ENCODE peak calls at places on chromosomes 2 and 18, in ten cellular contexts. One of them, this sample, is unnamed.

GRCh38 chr2:173997269-173997668 is 32.1 kb upstream of the SP3 start:
- DNase-seq in SJSA1: no peak
- DNase-seq in astrocyte of the spinal cord: no peak
- DNase-seq in A549: no peak
- DNase-seq in CD8-positive, alpha-beta memory T cell: no peak
- DNase-seq in left ventricle myocardium inferior: peak; percentile 80
- DNase-seq in AG09309: no peak
- DNase-seq in skeletal muscle cell: no peak
- DNase-seq in sigmoid colon: peak; percentile 96
- DNase-seq in adipocyte: no peak
- DNase-seq in this sample: no peak

GRCh38 chr2:129753261-129753660 is 226.2 kb upstream of the RAB6C start:
- DNase-seq in astrocyte of the spinal cord: no peak
- DNase-seq in sigmoid colon: no peak
- DNase-seq in A549: no peak
- DNase-seq in skeletal muscle cell: no peak
- DNase-seq in SJSA1: no peak
- DNase-seq in left ventricle myocardium inferior: no peak
- DNase-seq in AG09309: no peak
- DNase-seq in adipocyte: no peak
- DNase-seq in CD8-positive, alpha-beta memory T cell: no peak
- DNase-seq in this sample: no peak

GRCh38 chr2:30218814-30219213 is 12.5 kb upstream of the LBH start:
- DNase-seq in CD8-positive, alpha-beta memory T cell: no peak
- DNase-seq in astrocyte of the spinal cord: no peak
- DNase-seq in skeletal muscle cell: no peak
- DNase-seq in AG09309: no peak
- DNase-seq in A549: no peak
- DNase-seq in adipocyte: no peak
- DNase-seq in left ventricle myocardium inferior: no peak
- DNase-seq in SJSA1: no peak
- DNase-seq in sigmoid colon: no peak
- DNase-seq in this sample: no peak

GRCh38 chr2:180618570-180618969 is 361.8 kb upstream of the UBE2E3 start:
- DNase-seq in AG09309: no peak
- DNase-seq in CD8-positive, alpha-beta memory T cell: no peak
- DNase-seq in A549: no peak
- DNase-seq in left ventricle myocardium inferior: no peak
- DNase-seq in skeletal muscle cell: peak; percentile 59
- DNase-seq in adipocyte: no peak
- DNase-seq in astrocyte of the spinal cord: peak; percentile 55
- DNase-seq in SJSA1: no peak
- DNase-seq in sigmoid colon: no peak
- DNase-seq in this sample: no peak

GRCh38 chr2:202121532-202122166 is 48.6 kb downstream of the KIAA2012 start:
- DNase-seq in skeletal muscle cell: no peak
- DNase-seq in A549: no peak
- DNase-seq in sigmoid colon: no peak
- DNase-seq in adipocyte: no peak
- DNase-seq in CD8-positive, alpha-beta memory T cell: no peak
- DNase-seq in SJSA1: no peak
- DNase-seq in left ventricle myocardium inferior: peak; percentile 23
- DNase-seq in astrocyte of the spinal cord: no peak
- DNase-seq in AG09309: no peak
- DNase-seq in this sample: no peak

GRCh38 chr18:29154758-29155725 is 978.1 kb upstream of the CDH2 start:
- DNase-seq in astrocyte of the spinal cord: peak; percentile 88
- DNase-seq in CD8-positive, alpha-beta memory T cell: no peak
- DNase-seq in left ventricle myocardium inferior: no peak
- DNase-seq in skeletal muscle cell: peak; percentile 92
- DNase-seq in SJSA1: peak; percentile 79
- DNase-seq in adipocyte: peak; percentile 76
- DNase-seq in A549: no peak
- DNase-seq in sigmoid colon: no peak
- DNase-seq in AG09309: peak; percentile 95
- DNase-seq in this sample: no peak

GRCh38 chr18:2459886-2460285 is 111.4 kb downstream of the METTL4 start:
- DNase-seq in CD8-positive, alpha-beta memory T cell: no peak
- DNase-seq in skeletal muscle cell: peak; percentile 1
- DNase-seq in SJSA1: no peak
- DNase-seq in A549: no peak
- DNase-seq in sigmoid colon: no peak
- DNase-seq in adipocyte: no peak
- DNase-seq in left ventricle myocardium inferior: no peak
- DNase-seq in AG09309: no peak
- DNase-seq in astrocyte of the spinal cord: peak; percentile 35
- DNase-seq in this sample: no peak

GRCh38 chr18:45755936-45756335 is 32.0 kb downstream of the SLC14A1 start:
- DNase-seq in A549: no peak
- DNase-seq in CD8-positive, alpha-beta memory T cell: no peak
- DNase-seq in sigmoid colon: no peak
- DNase-seq in left ventricle myocardium inferior: no peak
- DNase-seq in SJSA1: peak; percentile 74
- DNase-seq in AG09309: no peak
- DNase-seq in adipocyte: peak; percentile 54
- DNase-seq in skeletal muscle cell: peak; percentile 49
- DNase-seq in astrocyte of the spinal cord: peak; percentile 87
- DNase-seq in this sample: peak; percentile 70

GRCh38 chr2:6074303-6074702 is 382.1 kb downstream of the SOX11 start:
- DNase-seq in skeletal muscle cell: no peak
- DNase-seq in left ventricle myocardium inferior: no peak
- DNase-seq in astrocyte of the spinal cord: no peak
- DNase-seq in A549: no peak
- DNase-seq in AG09309: no peak
- DNase-seq in SJSA1: no peak
- DNase-seq in adipocyte: no peak
- DNase-seq in CD8-positive, alpha-beta memory T cell: no peak
- DNase-seq in sigmoid colon: no peak
- DNase-seq in this sample: no peak

GRCh38 chr2:235333076-235333475 is 160.8 kb upstream of the AGAP1 start:
- DNase-seq in skeletal muscle cell: peak; percentile 42
- DNase-seq in AG09309: no peak
- DNase-seq in CD8-positive, alpha-beta memory T cell: no peak
- DNase-seq in left ventricle myocardium inferior: no peak
- DNase-seq in sigmoid colon: no peak
- DNase-seq in SJSA1: no peak
- DNase-seq in adipocyte: no peak
- DNase-seq in A549: no peak
- DNase-seq in astrocyte of the spinal cord: no peak
- DNase-seq in this sample: no peak

DNA sequence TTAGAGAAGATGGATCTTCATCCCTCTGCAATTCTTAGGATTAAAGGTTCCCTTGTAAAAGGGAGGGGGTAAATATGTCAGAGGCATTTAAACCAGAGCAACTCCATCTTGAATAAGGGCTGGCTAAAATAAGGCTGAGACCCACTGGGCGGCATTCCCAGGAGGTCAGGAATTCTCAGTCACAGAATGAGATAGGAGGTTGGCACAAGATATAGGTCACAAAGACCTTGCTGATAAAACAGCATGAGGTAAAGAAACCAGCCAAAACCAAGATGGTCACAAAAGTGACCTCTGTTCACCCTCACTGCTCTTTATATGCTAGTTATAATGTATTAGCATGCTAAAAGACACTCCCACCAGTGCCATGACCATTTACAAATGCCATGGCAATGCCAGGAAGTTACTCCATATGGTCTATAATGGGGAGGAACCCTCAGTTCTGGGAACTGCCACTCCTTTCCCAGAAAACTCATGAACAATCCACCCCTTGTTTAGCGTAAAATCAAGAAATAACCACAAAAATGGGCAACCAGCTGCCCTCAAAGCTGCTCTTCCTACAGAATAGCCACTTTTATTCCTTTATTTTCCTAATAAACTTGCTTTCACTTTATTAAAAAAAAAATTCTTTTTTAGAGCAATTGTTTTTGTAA is 205.4 kb upstream of the RGPD4 start:
- DNase-seq in adipocyte: no peak
- DNase-seq in skeletal muscle cell: no peak
- DNase-seq in astrocyte of the spinal cord: no peak
- DNase-seq in A549: no peak
- DNase-seq in CD8-positive, alpha-beta memory T cell: no peak
- DNase-seq in AG09309: no peak
- DNase-seq in left ventricle myocardium inferior: peak; percentile 53
- DNase-seq in SJSA1: no peak
- DNase-seq in sigmoid colon: no peak
- DNase-seq in this sample: no peak
- H3K4me3 ChIP-seq in adipocyte: no peak overlapping the region
- H3K4me3 ChIP-seq in skeletal muscle cell: no peak overlapping the region
- H3K4me3 ChIP-seq in astrocyte of the spinal cord: no peak overlapping the region
- H3K4me3 ChIP-seq in A549: no peak overlapping the region
- H3K4me3 ChIP-seq in CD8-positive, alpha-beta memory T cell: no peak overlapping the region
- H3K4me3 ChIP-seq in AG09309: no peak overlapping the region
- H3K4me3 ChIP-seq in left ventricle myocardium inferior: no peak overlapping the region
- H3K4me3 ChIP-seq in SJSA1: no peak overlapping the region
- H3K4me3 ChIP-seq in sigmoid colon: no peak overlapping the region
- H3K4me3 ChIP-seq in this sample: no peak overlapping the region

DNA sequence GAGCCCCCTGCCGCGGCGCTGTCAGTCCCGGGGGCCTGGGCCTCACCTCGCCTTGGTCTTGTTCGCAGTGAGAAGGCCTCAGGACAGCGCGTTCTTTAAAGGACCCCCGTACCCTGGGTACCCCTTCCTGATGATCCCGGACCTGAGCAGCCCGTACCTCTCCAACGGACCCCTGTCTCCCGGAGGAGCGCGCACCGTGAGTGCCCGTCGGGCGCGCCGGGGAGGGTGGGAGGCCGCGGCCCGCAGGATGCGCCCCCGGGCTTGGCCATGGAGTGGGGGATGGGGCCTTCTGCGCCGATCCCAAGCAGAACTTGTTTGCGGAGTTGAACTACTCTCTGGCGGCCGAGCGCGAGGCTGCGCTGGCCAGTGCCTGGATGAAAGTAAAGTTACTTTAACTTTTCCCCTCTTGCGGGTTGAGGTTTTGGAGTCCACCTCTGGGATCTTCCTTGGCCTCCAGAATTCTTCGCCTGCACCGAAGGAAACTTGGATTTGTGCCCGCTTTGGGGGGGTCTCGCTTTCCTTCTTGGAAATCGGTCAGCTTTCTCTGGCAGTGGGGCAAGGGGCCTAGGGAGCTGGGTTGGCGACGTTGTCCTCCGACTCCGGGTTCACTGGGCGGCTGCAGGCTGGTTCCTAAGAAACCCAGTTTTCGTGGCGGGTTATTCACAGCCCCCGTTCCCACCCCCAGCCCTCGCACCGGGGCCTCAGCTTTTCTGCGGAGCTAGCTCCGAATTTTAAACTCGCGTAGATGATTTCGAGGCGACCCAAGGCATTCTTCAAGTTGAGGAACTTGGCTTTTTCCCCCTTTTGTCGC is 1.3 kb downstream of the TCF7L1 start:
- DNase-seq in A549: no peak
- DNase-seq in astrocyte of the spinal cord: peak; percentile 65
- DNase-seq in CD8-positive, alpha-beta memory T cell: no peak
- DNase-seq in adipocyte: peak; percentile 65
- DNase-seq in skeletal muscle cell: no peak
- DNase-seq in SJSA1: no peak
- DNase-seq in AG09309: no peak
- DNase-seq in left ventricle myocardium inferior: peak; percentile 50
- DNase-seq in sigmoid colon: peak; percentile 73
- DNase-seq in this sample: no peak
- H3K4me3 ChIP-seq in A549: peak overlapping the region; percentile 61
- H3K4me3 ChIP-seq in astrocyte of the spinal cord: peak overlapping the region; percentile 69
- H3K4me3 ChIP-seq in CD8-positive, alpha-beta memory T cell: no peak overlapping the region
- H3K4me3 ChIP-seq in adipocyte: peak overlapping the region; percentile 92
- H3K4me3 ChIP-seq in skeletal muscle cell: peak overlapping the region; percentile 77
- H3K4me3 ChIP-seq in SJSA1: peak overlapping the region; percentile 73
- H3K4me3 ChIP-seq in AG09309: peak overlapping the region; percentile 76
- H3K4me3 ChIP-seq in left ventricle myocardium inferior: peak overlapping the region; percentile 80
- H3K4me3 ChIP-seq in sigmoid colon: peak overlapping the region; percentile 84
- H3K4me3 ChIP-seq in this sample: no peak overlapping the region

DNA sequence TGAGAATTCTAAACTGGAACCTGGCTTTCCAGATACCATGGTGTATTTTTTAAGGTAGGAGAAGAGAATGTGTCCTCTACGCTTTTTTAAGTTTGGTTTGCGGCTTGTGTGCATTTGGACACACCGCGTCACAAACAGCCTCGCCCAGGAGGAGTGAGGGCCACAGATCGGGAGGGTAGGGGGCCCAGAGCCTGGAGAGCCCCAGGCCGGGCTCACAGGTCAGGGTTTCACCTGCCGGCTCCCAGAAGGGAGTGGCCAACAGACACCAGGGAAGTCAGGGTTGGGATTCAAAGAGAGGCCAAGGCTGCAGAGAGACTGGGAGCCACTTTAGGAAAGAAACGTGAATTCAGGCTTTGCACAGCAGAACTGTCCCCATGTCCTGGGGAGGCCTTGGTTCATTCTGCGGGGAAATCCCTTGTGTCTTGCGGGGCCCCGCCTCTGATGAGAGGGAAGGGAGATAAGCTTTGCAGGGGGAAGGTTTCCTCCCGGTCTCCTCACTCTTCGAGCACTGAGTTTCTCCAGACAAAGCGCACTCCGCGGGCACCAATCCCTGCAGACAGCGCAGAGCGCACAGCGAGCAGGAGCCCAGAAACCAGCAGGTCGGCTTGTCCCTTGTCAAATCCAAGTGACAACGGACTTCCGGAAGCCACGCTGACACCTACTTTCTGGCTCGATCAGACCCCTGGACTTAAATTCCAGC is 2.0 kb upstream of the TUBB6 start:
- DNase-seq in sigmoid colon: no peak
- DNase-seq in SJSA1: no peak
- DNase-seq in astrocyte of the spinal cord: no peak
- DNase-seq in AG09309: no peak
- DNase-seq in CD8-positive, alpha-beta memory T cell: no peak
- DNase-seq in skeletal muscle cell: no peak
- DNase-seq in adipocyte: no peak
- DNase-seq in A549: no peak
- DNase-seq in left ventricle myocardium inferior: no peak
- DNase-seq in this sample: no peak
- H3K4me3 ChIP-seq in sigmoid colon: no peak overlapping the region
- H3K4me3 ChIP-seq in SJSA1: peak overlapping the region; percentile 100
- H3K4me3 ChIP-seq in astrocyte of the spinal cord: peak overlapping the region; percentile 61
- H3K4me3 ChIP-seq in AG09309: peak overlapping the region; percentile 72
- H3K4me3 ChIP-seq in CD8-positive, alpha-beta memory T cell: no peak overlapping the region
- H3K4me3 ChIP-seq in skeletal muscle cell: peak overlapping the region; percentile 82
- H3K4me3 ChIP-seq in adipocyte: peak overlapping the region; percentile 97
- H3K4me3 ChIP-seq in A549: no peak overlapping the region
- H3K4me3 ChIP-seq in left ventricle myocardium inferior: peak overlapping the region; percentile 81
- H3K4me3 ChIP-seq in this sample: no peak overlapping the region

DNA sequence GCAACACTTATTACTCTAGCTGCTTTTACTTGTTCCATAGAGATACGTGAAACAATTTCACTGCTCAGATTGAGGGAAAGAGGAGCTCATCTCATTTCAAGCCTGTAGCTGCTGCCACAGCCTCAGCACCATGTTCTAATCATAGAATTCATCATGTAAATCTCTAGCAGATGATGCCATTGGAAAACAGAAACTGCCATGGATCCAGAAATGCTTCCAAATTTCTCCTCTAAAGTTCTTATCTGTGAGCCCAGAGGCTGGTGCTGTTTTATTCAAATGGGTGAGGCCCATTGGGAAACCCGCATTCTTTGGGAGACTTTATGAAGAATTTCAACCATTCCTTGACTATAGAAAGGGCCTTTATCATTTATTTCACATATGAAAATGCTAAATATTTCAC is 1.9 kb downstream of the CDC42EP3 start:
- DNase-seq in A549: no peak
- DNase-seq in left ventricle myocardium inferior: no peak
- DNase-seq in adipocyte: peak; percentile 75
- DNase-seq in skeletal muscle cell: no peak
- DNase-seq in CD8-positive, alpha-beta memory T cell: no peak
- DNase-seq in sigmoid colon: no peak
- DNase-seq in AG09309: no peak
- DNase-seq in astrocyte of the spinal cord: no peak
- DNase-seq in SJSA1: no peak
- DNase-seq in this sample: no peak
- H3K4me3 ChIP-seq in A549: peak overlapping the region; percentile 75
- H3K4me3 ChIP-seq in left ventricle myocardium inferior: peak overlapping the region; percentile 93
- H3K4me3 ChIP-seq in adipocyte: peak overlapping the region; percentile 86
- H3K4me3 ChIP-seq in skeletal muscle cell: peak overlapping the region; percentile 92
- H3K4me3 ChIP-seq in CD8-positive, alpha-beta memory T cell: peak overlapping the region; percentile 74
- H3K4me3 ChIP-seq in sigmoid colon: peak overlapping the region; percentile 93
- H3K4me3 ChIP-seq in AG09309: peak overlapping the region; percentile 82
- H3K4me3 ChIP-seq in astrocyte of the spinal cord: peak overlapping the region; percentile 89
- H3K4me3 ChIP-seq in SJSA1: peak overlapping the region; percentile 96
- H3K4me3 ChIP-seq in this sample: no peak overlapping the region

GRCh38 chr2:84927275-84927627 is 21.8 kb downstream of the TMSB10 start:
- DNase-seq in AG09309: no peak
- DNase-seq in SJSA1: no peak
- DNase-seq in sigmoid colon: no peak
- DNase-seq in left ventricle myocardium inferior: no peak
- DNase-seq in skeletal muscle cell: no peak
- DNase-seq in astrocyte of the spinal cord: no peak
- DNase-seq in A549: no peak
- DNase-seq in adipocyte: no peak
- DNase-seq in CD8-positive, alpha-beta memory T cell: no peak
- DNase-seq in this sample: no peak
- H3K4me3 ChIP-seq in AG09309: no peak overlapping the region
- H3K4me3 ChIP-seq in SJSA1: no peak overlapping the region
- H3K4me3 ChIP-seq in sigmoid colon: no peak overlapping the region
- H3K4me3 ChIP-seq in left ventricle myocardium inferior: peak overlapping the region; percentile 58
- H3K4me3 ChIP-seq in skeletal muscle cell: no peak overlapping the region
- H3K4me3 ChIP-seq in astrocyte of the spinal cord: no peak overlapping the region
- H3K4me3 ChIP-seq in A549: peak overlapping the region; percentile 64
- H3K4me3 ChIP-seq in adipocyte: peak overlapping the region; percentile 76
- H3K4me3 ChIP-seq in CD8-positive, alpha-beta memory T cell: no peak overlapping the region
- H3K4me3 ChIP-seq in this sample: no peak overlapping the region